ENCODE peak calls at places on chromosome 22, in four cellular contexts. F, X, E and S are unnamed samples.

GRCh38 chr22:38469306-38469781 is 1.4 kb downstream of the KDELR3 start:
- DNase-seq in F (no peak), X (no peak), E (no peak), S (peak)

GRCh38 chr22:38272373-38273134 is at the start of gene TMEM184B:
- DNase-seq in F (no peak), X (peak), E (peak), S (peak)

GRCh38 chr22:37018815-37019308 is 385 bp downstream of the TST start:
- DNase-seq in F (no peak), X (no peak), E (peak), S (peak)

GRCh38 chr22:21710156-21710555 is 25.4 kb downstream of the YPEL1 start:
- DNase-seq in F (no peak), X (no peak), E (no peak), S (no peak)

GRCh38 chr22:49667236-49667635 is 160.4 kb downstream of the BRD1 start:
- DNase-seq in F (no peak), X (no peak), E (peak), S (peak)

GRCh38 chr22:45889539-45890350 is 87.2 kb downstream of the WNT7B start:
- DNase-seq in F (no peak), X (no peak), E (no peak), S (no peak)

GRCh38 chr22:26170112-26170492 is 840 bp downstream of the SEZ6L start:
- DNase-seq in F (no peak), X (no peak), E (no peak), S (no peak)

GRCh38 chr22:42970029-42970428 is 44.9 kb downstream of the PACSIN2 start:
- DNase-seq in F (no peak), X (no peak), E (no peak), S (no peak)

GRCh38 chr22:37627545-37627944 is 11.9 kb upstream of the SH3BP1 start:
- DNase-seq in F (no peak), X (peak), E (no peak), S (peak)

GRCh38 chr22:46895753-46896152 is 133.3 kb downstream of the TBC1D22A start:
- DNase-seq in F (no peak), X (no peak), E (peak), S (no peak)

GRCh38 chr22:31968022-31968421 is 23.7 kb downstream of the YWHAH start:
- DNase-seq in F (no peak), X (no peak), E (no peak), S (peak)

GRCh38 chr22:31972180-31972579 is 27.8 kb downstream of the YWHAH start:
- DNase-seq in F (no peak), X (no peak), E (no peak), S (no peak)

GRCh38 chr22:31970490-31971444 is 26.4 kb downstream of the YWHAH start:
- DNase-seq in F (no peak), X (peak), E (peak), S (peak)

GRCh38 chr22:31973739-31974138 is 29.4 kb downstream of the YWHAH start:
- DNase-seq in F (no peak), X (no peak), E (no peak), S (peak)

DNA sequence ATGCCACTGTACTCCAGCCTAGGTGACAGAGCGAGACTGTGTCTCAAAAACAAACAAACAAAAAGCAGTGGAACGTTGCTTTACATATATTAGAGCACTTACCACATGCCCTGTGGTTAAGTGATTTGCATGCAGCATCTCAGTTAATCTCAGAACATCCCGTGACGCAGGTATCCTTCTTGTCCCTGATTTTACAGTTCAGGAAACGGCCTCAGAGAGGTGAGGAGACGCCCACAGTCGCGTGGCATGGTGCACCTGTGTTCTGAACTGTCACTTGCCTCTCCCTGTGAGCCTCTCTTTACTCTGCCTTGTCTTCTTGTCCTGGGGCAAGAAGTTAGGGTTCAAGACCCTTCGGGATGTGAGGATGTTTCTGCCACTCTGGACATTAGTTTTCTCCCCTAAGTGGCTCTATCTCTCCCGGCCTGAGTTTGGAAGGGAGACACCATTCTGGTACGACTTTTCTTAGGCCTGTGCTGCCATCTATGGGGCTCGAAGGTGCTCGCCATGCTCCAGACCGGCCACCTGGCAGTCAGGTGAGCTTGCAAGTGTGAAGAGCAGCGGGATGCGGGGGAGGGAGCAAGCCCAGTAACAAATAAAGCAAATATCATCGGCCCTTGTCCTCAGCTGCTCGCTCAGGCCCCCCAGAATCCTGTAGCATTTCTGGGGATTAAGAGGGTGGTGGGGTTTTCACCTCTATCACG is 25.6 kb downstream of the YWHAH start:
- DNase-seq in F (no peak), X (peak), E (peak), S (peak)
- TF ChIP-seq CTCF in F (no peak), X (no peak), E (peak), S (peak)

GRCh38 chr22:20175597-20175900 is 24.7 kb upstream of the CCDC188 start:
- DNase-seq in F (no peak), X (no peak), E (no peak), S (no peak)
- TF ChIP-seq CTCF in F (no peak), X (no peak), E (no peak), S (no peak)

GRCh38 chr22:34057726-34058125 is 137.4 kb upstream of the LARGE1 start:
- DNase-seq in F (no peak), X (no peak), E (no peak), S (no peak)

GRCh38 chr22:34055525-34056200 is 135.4 kb upstream of the LARGE1 start:
- DNase-seq in F (no peak), X (no peak), E (no peak), S (no peak)
- TF ChIP-seq CTCF in F (no peak), X (no peak), E (no peak), S (no peak)

DNA sequence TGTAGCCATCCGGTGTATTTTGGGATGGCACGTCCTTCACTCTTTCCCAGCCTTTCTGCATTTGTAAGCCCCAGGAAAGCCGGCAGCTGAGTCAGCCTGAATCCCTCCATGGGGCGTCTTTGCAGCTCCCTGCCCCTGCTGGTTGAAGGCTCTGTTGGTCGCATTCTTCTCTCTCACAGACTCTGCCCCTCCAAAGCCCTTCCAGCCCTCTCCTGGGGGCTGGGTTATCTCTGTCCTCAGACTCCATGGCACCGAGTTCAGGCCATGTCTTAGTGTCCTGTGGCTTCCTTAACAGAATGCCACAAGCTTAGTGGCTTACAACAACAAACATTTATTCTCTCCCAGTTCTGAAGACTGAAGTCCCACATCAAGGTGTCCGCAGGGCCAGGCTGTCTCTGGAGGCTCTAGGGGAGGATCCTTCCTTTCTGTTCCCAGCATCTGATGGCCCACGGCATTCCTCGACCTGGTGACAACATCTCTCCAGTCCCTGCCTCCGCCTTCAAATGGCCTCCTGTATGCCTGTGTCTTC is 62.2 kb downstream of the BCR start:
- DNase-seq in F (no peak), X (no peak), E (no peak), S (no peak)
- TF ChIP-seq CTCF in F (no peak), X (no peak), E (no peak), S (no peak)

GRCh38 chr22:31287818-31288495 is 4.3 kb downstream of the PIK3IP1 start:
- DNase-seq in F (no peak), X (no peak), E (no peak), S (no peak)
- TF ChIP-seq CTCF in F (no peak), X (no peak), E (no peak), S (no peak)